ENCODE peak calls at places on chromosomes 12 and 14, in eight cellular contexts. D is astrocyte; H is mesothelial cell of epicardium; A is activated CD4-positive, alpha-beta T cell treated with anti-CD3 and anti-CD28 coated beads, Interleukin-2, amount 50 U/mL, for 1 hour; T is amniotic stem cell; I is SK-MEL-5; G is occipital lobe; X is activated T-cell treated with anti-CD3 and anti-CD28 coated beads, Interleukin-2, amount 50 U/mL, for 4 hours. C is an unnamed sample.

GRCh38 chr12:64625243-64626077 is 15.2 kb downstream of the RASSF3 start:
- DNase-seq in D (peak; percentile 89), H (peak; percentile 39), A (no peak), T (peak; percentile 70), I (peak; percentile 99), G (no peak), X (peak; percentile 9), C (peak; percentile 46)

GRCh38 chr14:21768875-21769257 is 95.2 kb upstream of the OR4E1 start:
- DNase-seq in D (no peak), H (no peak), A (no peak), T (no peak), I (no peak), G (no peak), X (no peak), C (no peak)

GRCh38 chr14:49774111-49774510 is 6.2 kb downstream of the KLHDC2 start:
- DNase-seq in D (no peak), H (no peak), A (no peak), T (no peak), I (no peak), G (no peak), X (no peak), C (no peak)

GRCh38 chr12:15752780-15753179 is 36.4 kb downstream of the EPS8 start:
- DNase-seq in D (peak; percentile 52), H (no peak), A (no peak), T (no peak), I (no peak), G (no peak), X (no peak), C (no peak)

GRCh38 chr12:68317047-68317667 is 15.0 kb downstream of the MDM1 start:
- DNase-seq in D (no peak), H (no peak), A (peak; percentile 33), T (peak; percentile 60), I (peak; percentile 63), G (no peak), X (peak; percentile 36), C (peak; percentile 72)

GRCh38 chr12:8941691-8942478 is 7.6 kb downstream of the M6PR start:
- DNase-seq in D (no peak), H (no peak), A (no peak), T (no peak), I (peak; percentile 61), G (no peak), X (no peak), C (no peak)

GRCh38 chr14:91246051-91246852 is 1.7 kb upstream of the GPR68 start:
- DNase-seq in D (no peak), H (no peak), A (peak; percentile 69), T (no peak), I (no peak), G (no peak), X (peak; percentile 69), C (peak; percentile 67)

GRCh38 chr12:98820005-98820404 is 174.9 kb downstream of the APAF1 start:
- DNase-seq in D (peak; percentile 41), H (no peak), A (no peak), T (no peak), I (no peak), G (no peak), X (no peak), C (no peak)

GRCh38 chr12:98893126-98893525 is 248.0 kb downstream of the APAF1 start:
- DNase-seq in D (no peak), H (no peak), A (no peak), T (no peak), I (peak; percentile 56), G (no peak), X (no peak), C (peak; percentile 36)

GRCh38 chr14:104800600-104801283 is at the start of gene ZBTB42:
- DNase-seq in D (peak; percentile 39), H (peak; percentile 75), A (peak; percentile 65), T (no peak), I (no peak), G (no peak), X (peak; percentile 65), C (peak; percentile 73)

GRCh38 chr14:105198588-105198987 is 17.5 kb upstream of the NUDT14 start:
- DNase-seq in D (no peak), H (no peak), A (no peak), T (no peak), I (no peak), G (no peak), X (no peak), C (no peak)

GRCh38 chr12:132030367-132031038 is 80.8 kb downstream of the EP400 start:
- DNase-seq in D (no peak), H (no peak), A (no peak), T (no peak), I (no peak), G (peak; percentile 24), X (no peak), C (no peak)

GRCh38 chr12:46067062-46067461 is 76.7 kb upstream of the SCAF11 start:
- DNase-seq in D (no peak), H (no peak), A (no peak), T (no peak), I (no peak), G (no peak), X (no peak), C (no peak)

GRCh38 chr12:20549115-20549719 is 145.9 kb upstream of the SLCO1C1 start:
- DNase-seq in D (no peak), H (peak; percentile 43), A (no peak), T (no peak), I (peak; percentile 88), G (no peak), X (no peak), C (no peak)

GRCh38 chr12:132669166-132669879 is 17.8 kb downstream of the POLE start:
- DNase-seq in D (no peak), H (no peak), A (no peak), T (no peak), I (no peak), G (no peak), X (no peak), C (no peak)

GRCh38 chr12:12564911-12565310 is 2.2 kb upstream of the DUSP16 start:
- DNase-seq in D (no peak), H (no peak), A (no peak), T (no peak), I (no peak), G (no peak), X (no peak), C (no peak)

GRCh38 chr14:95098984-95099599 is 58.2 kb downstream of the DICER1 start:
- DNase-seq in D (peak; percentile 31), H (peak; percentile 50), A (peak; percentile 15), T (peak; percentile 46), I (peak; percentile 86), G (no peak), X (peak; percentile 10), C (peak; percentile 47)

GRCh38 chr12:51383281-51383905 is 7.8 kb downstream of the GALNT6 start:
- DNase-seq in D (no peak), H (no peak), A (no peak), T (no peak), I (no peak), G (no peak), X (no peak), C (peak; percentile 65)

GRCh38 chr12:92034858-92035401 is 110.7 kb downstream of the BTG1 start:
- DNase-seq in D (peak; percentile 71), H (peak; percentile 56), A (peak; percentile 37), T (no peak), I (peak; percentile 84), G (peak; percentile 22), X (peak; percentile 32), C (peak; percentile 87)

GRCh38 chr14:103688906-103689902 is 26.0 kb downstream of the XRCC3 start:
- DNase-seq in D (peak; percentile 72), H (no peak), A (no peak), T (no peak), I (no peak), G (no peak), X (no peak), C (no peak)

GRCh38 chr12:65495233-65495632 is 216.8 kb downstream of the MSRB3 start:
- DNase-seq in D (peak; percentile 87), H (no peak), A (no peak), T (no peak), I (no peak), G (no peak), X (no peak), C (no peak)

GRCh38 chr14:90577661-90578282 is 180.9 kb downstream of the CALM1 start:
- DNase-seq in D (no peak), H (no peak), A (no peak), T (no peak), I (no peak), G (no peak), X (no peak), C (no peak)

GRCh38 chr14:78721756-78722455 is 551.7 kb downstream of the NRXN3 start:
- DNase-seq in D (no peak), H (no peak), A (no peak), T (no peak), I (no peak), G (no peak), X (no peak), C (peak; percentile 78)

GRCh38 chr14:65850429-65851145 is 438.1 kb downstream of the FUT8 start:
- DNase-seq in D (no peak), H (no peak), A (peak; percentile 55), T (no peak), I (no peak), G (peak; percentile 14), X (peak; percentile 62), C (no peak)

GRCh38 chr14:86673523-86673969 is 1143.6 kb downstream of the FLRT2 start:
- DNase-seq in D (no peak), H (no peak), A (no peak), T (no peak), I (no peak), G (no peak), X (no peak), C (peak; percentile 13)

GRCh38 chr12:127966331-127966730 is 300.6 kb upstream of the TMEM132C start:
- DNase-seq in D (no peak), H (no peak), A (no peak), T (no peak), I (no peak), G (no peak), X (no peak), C (no peak)

GRCh38 chr12:7439579-7440505 is 4.1 kb downstream of the CD163L1 start:
- DNase-seq in D (peak; percentile 45), H (peak; percentile 57), A (no peak), T (no peak), I (peak; percentile 65), G (no peak), X (peak; percentile 20), C (no peak)

GRCh38 chr14:102764220-102764671 is 13.0 kb upstream of the TRAF3 start:
- DNase-seq in D (no peak), H (no peak), A (no peak), T (no peak), I (no peak), G (no peak), X (no peak), C (no peak)

GRCh38 chr12:108394196-108394595 is 55.1 kb upstream of the CMKLR1 start:
- DNase-seq in D (no peak), H (no peak), A (no peak), T (no peak), I (no peak), G (no peak), X (no peak), C (no peak)

GRCh38 chr14:50039734-50040400 is 76.5 kb downstream of the VCPKMT start:
- DNase-seq in D (peak; percentile 57), H (no peak), A (no peak), T (no peak), I (no peak), G (peak; percentile 18), X (no peak), C (no peak)

GRCh38 chr12:50242751-50243191 is 40.5 kb downstream of the LIMA1 start:
- DNase-seq in D (peak; percentile 89), H (no peak), A (no peak), T (no peak), I (peak; percentile 56), G (no peak), X (no peak), C (no peak)

GRCh38 chr12:124422570-124423523 is 128.0 kb downstream of the RFLNA start:
- DNase-seq in D (peak; percentile 94), H (no peak), A (no peak), T (peak; percentile 84), I (no peak), G (peak; percentile 59), X (no peak), C (peak; percentile 72)

GRCh38 chr12:5318874-5319273 is 113.0 kb upstream of the NTF3 start:
- DNase-seq in D (peak; percentile 65), H (no peak), A (no peak), T (peak; percentile 12), I (no peak), G (no peak), X (no peak), C (no peak)

GRCh38 chr14:65287264-65288131 is 125.0 kb upstream of the FUT8 start:
- DNase-seq in D (no peak), H (no peak), A (peak; percentile 36), T (no peak), I (no peak), G (no peak), X (peak; percentile 41), C (no peak)

C was measured in NCI-H510A treated with DMSO at 0.1 percent for 48 hours.